ENCODE peak calls at places on chromosomes 1 and 21, in four cellular contexts. U is WTC11, F is erythroblast, E is K562. X is an unnamed sample.

GRCh38 chr1:31891280-31891679 is 46.9 kb downstream of the PTP4A2 start:
- DNase-seq in E (no peak), U (no peak), F (no peak), X (no peak)

GRCh38 chr1:168081373-168082007 is 55.2 kb downstream of the GPR161 start:
- DNase-seq in U (no peak), E (no peak), F (no peak), X (no peak)

GRCh38 chr1:221741364-221741970 is 422 bp downstream of the DUSP10 start:
- DNase-seq in U (peak), F (no peak), E (no peak), X (peak)

GRCh38 chr1:23249785-23250184 is 32.5 kb upstream of the HTR1D start:
- DNase-seq in E (no peak), U (no peak), F (no peak), X (no peak)

GRCh38 chr1:36464605-36465393 is 615 bp upstream of the MRPS15 start:
- DNase-seq in E (no peak), U (peak), F (no peak), X (no peak)

GRCh38 chr1:228988655-228989054 is 253.4 kb downstream of the RHOU start:
- DNase-seq in E (no peak), F (no peak), U (no peak), X (no peak)

GRCh38 chr1:12514597-12514996 is 103.4 kb downstream of the DHRS3 start:
- DNase-seq in E (no peak), F (no peak), U (no peak), X (no peak)

GRCh38 chr21:30194701-30195299 is 21.1 kb downstream of the CLDN8 start:
- DNase-seq in E (peak), U (no peak), F (peak), X (peak)

GRCh38 chr1:35568975-35569395 is 4.1 kb upstream of the TFAP2E start:
- DNase-seq in E (peak), F (peak), U (peak), X (peak)

GRCh38 chr1:52952112-52952511 is 25.0 kb downstream of the SCP2 start:
- DNase-seq in F (no peak), E (no peak), U (no peak), X (no peak)

GRCh38 chr21:42093991-42094417 is 22.9 kb downstream of the UMODL1 start:
- DNase-seq in U (no peak), F (no peak), E (no peak), X (no peak)

GRCh38 chr1:181485276-181486097 is 2.2 kb downstream of the CACNA1E start:
- DNase-seq in F (no peak), E (no peak), U (peak), X (peak)

GRCh38 chr1:180177931-180178330 is 23.3 kb downstream of the QSOX1 start:
- DNase-seq in U (no peak), E (no peak), F (no peak), X (no peak)

GRCh38 chr1:23810818-23811420 is 10.4 kb upstream of the GALE start:
- DNase-seq in E (peak), F (no peak), U (peak), X (peak)

GRCh38 chr1:185213086-185213485 is 56.1 kb downstream of the SWT1 start:
- DNase-seq in E (no peak), F (no peak), U (no peak), X (no peak)

GRCh38 chr21:27268290-27268689 is 301.4 kb upstream of the ADAMTS5 start:
- DNase-seq in U (no peak), F (no peak), E (no peak), X (no peak)

GRCh38 chr1:228366062-228366850 is 40.4 kb downstream of the TRIM11 start:
- DNase-seq in E (no peak), U (peak), F (no peak), X (no peak)